ENCODE peak calls at places on chromosome 10, in four cellular contexts. One of them, this sample, is unnamed.

GRCh38 chr10:71726673-71727428 is 7.3 kb upstream of the C10orf105 start:
- DNase-seq in HepG2: no peak
- DNase-seq in A549: no peak
- DNase-seq in GM12878: peak; percentile 69
- DNase-seq in this sample: no peak

GRCh38 chr10:9510626-9511025 is 1456.1 kb downstream of the GATA3 start:
- DNase-seq in HepG2: no peak
- DNase-seq in GM12878: no peak
- DNase-seq in A549: no peak
- DNase-seq in this sample: no peak

GRCh38 chr10:3806603-3807002 is 21.6 kb upstream of the KLF6 start:
- DNase-seq in GM12878: no peak
- DNase-seq in HepG2: peak; percentile 39
- DNase-seq in A549: peak; percentile 90
- DNase-seq in this sample: no peak

GRCh38 chr10:11353229-11353896 is 258.1 kb downstream of the USP6NL start:
- DNase-seq in HepG2: no peak
- DNase-seq in A549: no peak
- DNase-seq in GM12878: no peak
- DNase-seq in this sample: no peak

GRCh38 chr10:22365644-22366565 is 20.6 kb downstream of the SPAG6 start:
- DNase-seq in A549: no peak
- DNase-seq in HepG2: no peak
- DNase-seq in GM12878: no peak
- DNase-seq in this sample: no peak

GRCh38 chr10:95183132-95183450 is 10.9 kb upstream of the ACSM6 start:
- DNase-seq in GM12878: no peak
- DNase-seq in A549: no peak
- DNase-seq in HepG2: no peak
- DNase-seq in this sample: no peak

GRCh38 chr10:63707254-63707910 is 186.2 kb downstream of the REEP3 start:
- DNase-seq in A549: peak; percentile 91
- DNase-seq in GM12878: peak; percentile 48
- DNase-seq in HepG2: peak; percentile 12
- DNase-seq in this sample: no peak

GRCh38 chr10:95280637-95281036 is 10.2 kb downstream of the PDLIM1 start:
- DNase-seq in GM12878: no peak
- DNase-seq in HepG2: peak; percentile 74
- DNase-seq in A549: no peak
- DNase-seq in this sample: no peak

GRCh38 chr10:20948723-20949327 is 51.7 kb upstream of the NEBL start:
- DNase-seq in GM12878: no peak
- DNase-seq in A549: no peak
- DNase-seq in HepG2: no peak
- DNase-seq in this sample: no peak

GRCh38 chr10:22333167-22333566 is 12.1 kb upstream of the SPAG6 start:
- DNase-seq in A549: no peak
- DNase-seq in HepG2: no peak
- DNase-seq in GM12878: no peak
- DNase-seq in this sample: no peak

GRCh38 chr10:88114368-88114767 is 250.9 kb downstream of the PTEN start:
- DNase-seq in A549: peak; percentile 66
- DNase-seq in HepG2: peak; percentile 44
- DNase-seq in GM12878: no peak
- DNase-seq in this sample: peak; percentile 36
- TF ChIP-seq PBX3 in A549: no peak
- TF ChIP-seq PBX3 in HepG2: no peak
- TF ChIP-seq PBX3 in GM12878: no peak
- TF ChIP-seq PBX3 in this sample: no peak

GRCh38 chr10:126119591-126119990 is 223.2 kb downstream of the FANK1 start:
- DNase-seq in HepG2: no peak
- DNase-seq in A549: peak; percentile 65
- DNase-seq in GM12878: no peak
- DNase-seq in this sample: no peak
- TF ChIP-seq PBX3 in HepG2: no peak
- TF ChIP-seq PBX3 in A549: no peak
- TF ChIP-seq PBX3 in GM12878: no peak
- TF ChIP-seq PBX3 in this sample: no peak

GRCh38 chr10:24237801-24238390 is 29.0 kb downstream of the KIAA1217 start:
- DNase-seq in HepG2: peak; percentile 54
- DNase-seq in GM12878: no peak
- DNase-seq in A549: no peak
- DNase-seq in this sample: no peak
- TF ChIP-seq PBX3 in HepG2: no peak
- TF ChIP-seq PBX3 in GM12878: no peak
- TF ChIP-seq PBX3 in A549: no peak
- TF ChIP-seq PBX3 in this sample: no peak

GRCh38 chr10:66747451-66747850 is 178.4 kb upstream of the LRRTM3 start:
- DNase-seq in GM12878: no peak
- DNase-seq in A549: no peak
- DNase-seq in HepG2: no peak
- DNase-seq in this sample: no peak
- TF ChIP-seq PBX3 in GM12878: no peak
- TF ChIP-seq PBX3 in A549: no peak
- TF ChIP-seq PBX3 in HepG2: no peak
- TF ChIP-seq PBX3 in this sample: peak; percentile 89

GRCh38 chr10:74153123-74153522 is 2.1 kb downstream of the ADK start:
- DNase-seq in GM12878: no peak
- DNase-seq in A549: peak; percentile 46
- DNase-seq in HepG2: peak; percentile 58
- DNase-seq in this sample: peak; percentile 24
- TF ChIP-seq PBX3 in GM12878: no peak
- TF ChIP-seq PBX3 in A549: no peak
- TF ChIP-seq PBX3 in HepG2: no peak
- TF ChIP-seq PBX3 in this sample: no peak

DNA sequence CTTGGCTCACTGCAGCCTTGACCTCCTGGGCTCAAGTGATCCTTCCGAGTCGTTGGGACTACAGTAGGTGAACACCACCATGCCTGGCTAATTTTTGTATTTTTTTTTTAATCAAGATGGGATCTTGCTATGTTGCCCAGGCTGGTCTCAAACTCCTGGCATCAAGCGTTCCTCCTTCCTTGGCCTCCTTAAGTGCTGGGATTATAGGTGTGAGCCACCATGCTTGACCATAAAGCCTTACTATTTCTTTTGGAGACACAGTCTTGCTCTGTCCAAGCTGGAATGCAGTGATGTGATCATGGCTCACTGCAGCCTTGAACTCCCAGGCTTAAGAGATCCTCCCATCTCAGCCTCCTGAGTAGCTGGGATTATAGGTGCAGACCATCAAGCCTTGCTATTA is 12.6 kb downstream of the TFAM start:
- DNase-seq in A549: no peak
- DNase-seq in GM12878: no peak
- DNase-seq in HepG2: no peak
- DNase-seq in this sample: no peak
- TF ChIP-seq PBX3 in A549: no peak
- TF ChIP-seq PBX3 in GM12878: no peak
- TF ChIP-seq PBX3 in HepG2: no peak
- TF ChIP-seq PBX3 in this sample: no peak

GRCh38 chr10:1762066-1762465 is 24.7 kb upstream of the ADARB2 start:
- DNase-seq in A549: no peak
- DNase-seq in HepG2: no peak
- DNase-seq in GM12878: no peak
- DNase-seq in this sample: no peak
- TF ChIP-seq PBX3 in A549: no peak
- TF ChIP-seq PBX3 in HepG2: no peak
- TF ChIP-seq PBX3 in GM12878: no peak
- TF ChIP-seq PBX3 in this sample: no peak

This sample was measured in SK-N-SH.